ENCODE peak calls at places on chromosome 21, in five cellular contexts. L is WTC11, N is H1, H is K562, C is A549. I is an unnamed sample.

GRCh38 chr21:46108827-46109226 is 10.9 kb downstream of the COL6A2 start:
- DNase-seq in L (no peak), N (no peak), H (no peak), C (no peak), I (no peak)

GRCh38 chr21:18350216-18350615 is 53.4 kb downstream of the TMPRSS15 start:
- DNase-seq in C (no peak), H (no peak), L (no peak), N (no peak), I (no peak)

GRCh38 chr21:33761104-33762036 is 119.1 kb downstream of the ITSN1 start:
- DNase-seq in N (no peak), C (peak), L (no peak), H (peak), I (peak)

GRCh38 chr21:45112371-45112770 is 38.0 kb downstream of the ADARB1 start:
- DNase-seq in L (no peak), H (no peak), N (no peak), C (no peak), I (no peak)

GRCh38 chr21:16330340-16331319 is 600.8 kb downstream of the USP25 start:
- DNase-seq in H (no peak), L (peak), N (no peak), C (peak), I (peak)

GRCh38 chr21:17784604-17785402 is 34.4 kb downstream of the C21orf91 start:
- DNase-seq in N (no peak), L (no peak), C (no peak), H (no peak), I (no peak)

GRCh38 chr21:44083631-44084291 is 23.4 kb upstream of the PWP2 start:
- DNase-seq in N (no peak), H (no peak), L (no peak), C (no peak), I (peak)

GRCh38 chr21:19420607-19421006 is 1017.0 kb upstream of the TMPRSS15 start:
- DNase-seq in L (no peak), N (no peak), C (no peak), H (no peak), I (no peak)

GRCh38 chr21:20999567-21000169 is 1.5 kb downstream of the NCAM2 start:
- DNase-seq in N (peak), L (peak), C (peak), H (peak), I (peak)

GRCh38 chr21:45131537-45131999 is 57.2 kb downstream of the ADARB1 start:
- DNase-seq in L (no peak), C (no peak), H (no peak), N (no peak), I (no peak)

GRCh38 chr21:44850208-44850800 is 23.2 kb downstream of the PTTG1IP start:
- DNase-seq in C (no peak), H (no peak), N (no peak), L (no peak), I (no peak)

GRCh38 chr21:43815107-43815742 is 25.8 kb downstream of the RRP1 start:
- DNase-seq in H (peak), C (no peak), L (peak), N (no peak), I (no peak)

GRCh38 chr21:30818837-30819236 is 5.8 kb upstream of the KRTAP8-1 start:
- DNase-seq in H (no peak), L (no peak), C (no peak), N (no peak), I (no peak)

GRCh38 chr21:45293214-45293725 is 5.6 kb upstream of the POFUT2 start:
- DNase-seq in N (peak), C (no peak), L (no peak), H (no peak), I (no peak)

GRCh38 chr21:33036430-33037162 is 10.9 kb downstream of the OLIG2 start:
- DNase-seq in N (peak), H (no peak), C (no peak), L (no peak), I (peak)

GRCh38 chr21:35102488-35103407 is 53.6 kb upstream of the RUNX1 start:
- DNase-seq in L (no peak), N (no peak), C (no peak), H (peak), I (no peak)

GRCh38 chr21:25396135-25396711 is 211.1 kb downstream of the MRPL39 start:
- DNase-seq in C (no peak), H (no peak), L (no peak), N (no peak), I (no peak)

GRCh38 chr21:46605759-46606426 is 1.0 kb upstream of the S100B start:
- DNase-seq in N (no peak), C (no peak), L (no peak), H (peak), I (no peak)

GRCh38 chr21:44712203-44713028 is 1.0 kb upstream of the TSPEAR start:
- DNase-seq in C (no peak), N (peak), L (no peak), H (no peak), I (no peak)

GRCh38 chr21:44353200-44353970 is at the start of gene TRPM2:
- DNase-seq in L (no peak), C (no peak), H (no peak), N (no peak), I (no peak)

GRCh38 chr21:23801292-23801691 is 1806.0 kb downstream of the MRPL39 start:
- DNase-seq in N (no peak), C (no peak), H (no peak), L (no peak), I (no peak)

GRCh38 chr21:16192900-16193299 is 463.1 kb downstream of the USP25 start:
- DNase-seq in N (no peak), C (peak), H (no peak), L (no peak), I (no peak)

GRCh38 chr21:16302851-16303282 is 573.1 kb downstream of the USP25 start:
- DNase-seq in H (no peak), L (no peak), C (peak), N (no peak), I (peak)

GRCh38 chr21:35265170-35265877 is 216.2 kb upstream of the RUNX1 start:
- DNase-seq in L (no peak), H (no peak), N (no peak), C (peak), I (peak)

GRCh38 chr21:29416268-29416667 is 117.5 kb downstream of the BACH1 start:
- DNase-seq in N (no peak), H (no peak), C (no peak), L (no peak), I (no peak)

GRCh38 chr21:44742418-44743153 is 31.2 kb upstream of the TSPEAR start:
- DNase-seq in N (no peak), H (no peak), L (no peak), C (peak), I (peak)

GRCh38 chr21:44571296-44571695 is 2.2 kb upstream of the KRTAP10-4 start:
- DNase-seq in L (no peak), C (peak), H (no peak), N (no peak), I (no peak)

GRCh38 chr21:25640671-25641292 is 1.7 kb downstream of the JAM2 start:
- DNase-seq in L (no peak), H (no peak), C (no peak), N (no peak), I (no peak)

GRCh38 chr21:15127437-15127836 is 62.6 kb upstream of the NRIP1 start:
- DNase-seq in N (no peak), C (no peak), L (no peak), H (no peak), I (no peak)

GRCh38 chr21:17388226-17388625 is 124.6 kb upstream of the CXADR start:
- DNase-seq in L (no peak), N (no peak), H (no peak), C (no peak), I (no peak)

GRCh38 chr21:35046880-35047229 is 2.2 kb downstream of the RUNX1 start:
- DNase-seq in C (no peak), H (no peak), N (no peak), L (no peak), I (no peak)

GRCh38 chr21:16873581-16873980 is 639.3 kb upstream of the CXADR start:
- DNase-seq in L (no peak), C (no peak), N (no peak), H (no peak), I (no peak)

GRCh38 chr21:31557421-31557955 is 102.0 kb upstream of the SOD1 start:
- DNase-seq in C (no peak), N (peak), H (no peak), L (peak), I (no peak)

GRCh38 chr21:31988492-31989285 is 115.9 kb downstream of the HUNK start:
- DNase-seq in L (no peak), N (no peak), H (no peak), C (no peak), I (no peak)

GRCh38 chr21:15625363-15625762 is 104.4 kb upstream of the USP25 start:
- DNase-seq in H (no peak), N (no peak), C (no peak), L (no peak), I (no peak)

GRCh38 chr21:43892984-43893535 is 28.0 kb downstream of the AGPAT3 start:
- DNase-seq in C (no peak), H (no peak), L (no peak), N (no peak), I (no peak)

GRCh38 chr21:31052489-31053142 is 14.3 kb upstream of the KRTAP19-8 start:
- DNase-seq in H (no peak), N (no peak), L (no peak), C (no peak), I (no peak)

GRCh38 chr21:45618846-45619485 is 24.6 kb upstream of the PCBP3 start:
- DNase-seq in H (no peak), L (peak), C (no peak), N (no peak), I (no peak)

GRCh38 chr21:14687277-14687642 is 141.1 kb upstream of the SAMSN1 start:
- DNase-seq in C (no peak), H (no peak), N (no peak), L (no peak), I (no peak)

GRCh38 chr21:41642399-41642798 is 124.5 kb downstream of the RIPK4 start:
- DNase-seq in H (no peak), L (no peak), C (no peak), N (no peak), I (no peak)
- TF ChIP-seq JUN in H (no peak), L (no peak), C (no peak), N (no peak), I (no peak)

DNA sequence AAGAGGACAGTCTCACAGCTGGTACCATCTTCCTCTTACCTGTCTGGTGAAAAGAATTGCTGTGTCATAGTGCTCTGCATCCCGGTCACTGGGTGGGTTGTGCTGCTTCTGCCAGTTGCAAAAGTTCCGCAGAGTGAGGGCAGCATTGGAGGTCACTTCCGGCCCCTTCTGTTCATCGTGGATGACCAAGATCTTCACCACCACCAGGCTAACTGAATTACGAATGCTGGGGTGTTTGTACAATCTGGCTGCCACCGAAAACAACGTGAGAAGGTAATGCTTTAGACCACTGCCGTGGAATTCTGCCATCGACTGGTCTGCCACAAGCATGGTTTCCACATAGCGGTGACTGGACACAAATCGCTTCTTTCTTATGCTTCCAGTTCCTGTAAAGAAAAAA is 2.9 kb downstream of the ADAMTS1 start:
- DNase-seq in L (no peak), H (no peak), N (no peak), C (no peak), I (no peak)
- TF ChIP-seq JUN in L (no peak), H (no peak), N (no peak), C (no peak), I (no peak)

DNA sequence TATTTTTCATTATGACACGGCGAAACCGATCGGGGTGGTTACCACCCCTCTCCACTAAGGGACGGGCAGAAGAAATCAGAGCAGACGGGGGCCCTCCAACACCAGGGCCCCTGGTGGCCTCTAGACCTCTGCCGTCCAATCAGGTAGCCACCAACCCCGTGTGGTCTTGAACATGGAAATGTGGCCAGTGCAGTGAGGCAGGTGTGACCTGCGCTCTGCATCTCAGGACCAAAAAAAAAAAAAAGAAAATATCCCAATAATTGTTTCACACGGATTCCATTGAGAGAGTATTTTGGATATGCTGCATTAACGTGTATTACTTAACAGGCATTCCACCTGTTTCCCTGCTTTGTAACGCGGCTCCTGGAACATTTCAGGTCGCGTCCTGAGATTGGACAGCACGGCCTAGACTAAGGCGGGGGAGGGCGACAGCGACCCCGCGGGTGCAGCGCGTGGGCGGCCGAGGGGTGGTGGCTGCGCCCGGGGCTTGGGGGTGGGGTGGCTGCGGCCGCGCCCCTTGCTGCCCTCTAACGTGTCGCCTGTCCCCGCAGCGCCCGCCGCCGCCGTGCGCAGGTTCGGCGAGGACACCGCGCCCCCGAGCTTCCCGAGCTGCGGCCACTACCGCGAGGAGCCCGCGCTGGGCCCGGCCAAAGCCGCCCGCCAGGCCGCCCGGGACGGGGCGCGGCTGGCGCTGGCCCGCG is 48.3 kb downstream of the SIM2 start:
- DNase-seq in C (no peak), L (peak), N (no peak), H (peak), I (no peak)
- TF ChIP-seq JUN in C (no peak), L (no peak), N (no peak), H (no peak), I (no peak)

GRCh38 chr21:39265603-39266002 is 47.8 kb downstream of the BRWD1 start:
- DNase-seq in L (no peak), H (no peak), N (no peak), C (no peak), I (no peak)

GRCh38 chr21:39258207-39258606 is 55.2 kb downstream of the BRWD1 start:
- DNase-seq in L (no peak), N (no peak), C (no peak), H (no peak), I (no peak)

DNA sequence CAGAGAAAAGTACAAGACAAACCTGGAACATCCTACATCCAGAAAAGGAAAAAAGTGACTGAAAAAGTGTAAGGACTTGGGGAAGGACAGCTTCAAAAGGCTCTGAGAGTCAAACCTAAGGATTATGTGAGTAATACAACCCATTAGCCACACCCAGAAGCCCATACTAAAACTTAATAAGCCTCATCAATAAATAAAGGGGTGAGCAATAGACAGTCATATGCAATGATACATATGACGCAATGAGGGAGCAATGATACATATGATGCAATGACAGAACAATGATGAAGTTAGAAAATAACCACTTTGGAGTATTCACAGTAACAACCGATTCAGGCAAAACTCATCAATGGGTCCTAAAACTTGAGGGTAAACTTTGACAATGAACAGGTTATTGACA is 50.1 kb downstream of the BRWD1 start:
- DNase-seq in C (no peak), L (no peak), N (no peak), H (no peak), I (no peak)
- TF ChIP-seq JUN in C (no peak), L (no peak), N (no peak), H (no peak), I (no peak)

I was measured in endothelial cell of umbilical vein.